ENCODE peak calls at places on chromosomes 11 and 22, in six cellular contexts. Y is endothelial cell of umbilical vein, A is K562, J is A549, Q is HepG2, E is GM12878. G is an unnamed sample.

GRCh38 chr11:77147668-77148321 is 19.7 kb downstream of the MYO7A start:
- DNase-seq in Y (no peak), A (peak), J (no peak), Q (no peak), E (no peak), G (peak)

GRCh38 chr11:2750601-2751522 is 51.1 kb upstream of the KCNQ1OT1 start:
- DNase-seq in Y (no peak), A (no peak), J (no peak), Q (no peak), E (no peak), G (no peak)

GRCh38 chr22:44722611-44723010 is 20.6 kb downstream of the PRR5 start:
- DNase-seq in Y (no peak), A (no peak), J (no peak), Q (no peak), E (no peak), G (no peak)

GRCh38 chr11:112795142-112795815 is 165.9 kb upstream of the NCAM1 start:
- DNase-seq in Y (no peak), A (peak), J (peak), Q (peak), E (no peak), G (peak)

GRCh38 chr11:108551653-108552462 is 41.7 kb downstream of the EXPH5 start:
- DNase-seq in Y (no peak), A (peak), J (no peak), Q (no peak), E (no peak), G (no peak)

GRCh38 chr11:31387379-31387778 is 17.7 kb downstream of the DNAJC24 start:
- DNase-seq in Y (no peak), A (no peak), J (no peak), Q (no peak), E (no peak), G (no peak)

GRCh38 chr11:7555067-7555699 is 41.4 kb downstream of the PPFIBP2 start:
- DNase-seq in Y (no peak), A (no peak), J (no peak), Q (no peak), E (no peak), G (no peak)

GRCh38 chr11:36333897-36334296 is 37.8 kb downstream of the PRR5L start:
- DNase-seq in Y (peak), A (peak), J (peak), Q (no peak), E (no peak), G (peak)

GRCh38 chr11:122100222-122101080 is 15.6 kb downstream of the BLID start:
- DNase-seq in Y (peak), A (no peak), J (no peak), Q (no peak), E (no peak), G (no peak)

GRCh38 chr11:122393209-122393850 is 262.2 kb upstream of the UBASH3B start:
- DNase-seq in Y (no peak), A (no peak), J (no peak), Q (no peak), E (no peak), G (peak)

GRCh38 chr22:22368516-22368915 is 123.9 kb downstream of the VPREB1 start:
- DNase-seq in Y (no peak), A (no peak), J (no peak), Q (no peak), E (no peak), G (no peak)

GRCh38 chr22:46196268-46196667 is 45.9 kb downstream of the PPARA start:
- DNase-seq in Y (no peak), A (no peak), J (no peak), Q (no peak), E (no peak), G (no peak)

GRCh38 chr22:43726296-43726695 is 85.8 kb downstream of the EFCAB6 start:
- DNase-seq in Y (no peak), A (no peak), J (no peak), Q (no peak), E (no peak), G (no peak)

GRCh38 chr11:65651589-65652510 is 10.9 kb downstream of the RELA start:
- DNase-seq in Y (no peak), A (peak), J (no peak), Q (no peak), E (no peak), G (peak)

GRCh38 chr11:37511425-37511933 is 913.4 kb upstream of the RAG2 start:
- DNase-seq in Y (no peak), A (no peak), J (no peak), Q (no peak), E (no peak), G (peak)

GRCh38 chr22:36644333-36644757 is 59.2 kb downstream of the CACNG2 start:
- DNase-seq in Y (peak), A (peak), J (peak), Q (peak), E (no peak), G (peak)

GRCh38 chr22:47112566-47112965 is 350.1 kb downstream of the TBC1D22A start:
- DNase-seq in Y (no peak), A (no peak), J (no peak), Q (no peak), E (no peak), G (no peak)

GRCh38 chr11:12838463-12839120 is 164.4 kb downstream of the TEAD1 start:
- DNase-seq in Y (no peak), A (no peak), J (no peak), Q (no peak), E (no peak), G (no peak)

GRCh38 chr22:48711031-48711431 is 1116.6 kb downstream of the BRD1 start:
- DNase-seq in Y (no peak), A (no peak), J (no peak), Q (no peak), E (no peak), G (no peak)

GRCh38 chr11:70584786-70585545 is 186.6 kb downstream of the CTTN start:
- DNase-seq in Y (no peak), A (no peak), J (no peak), Q (no peak), E (no peak), G (no peak)

GRCh38 chr11:88535266-88535665 is 197.7 kb upstream of the CTSC start:
- DNase-seq in Y (no peak), A (no peak), J (no peak), Q (no peak), E (no peak), G (no peak)

GRCh38 chr22:33866521-33866920 is 53.8 kb downstream of the LARGE1 start:
- DNase-seq in Y (no peak), A (no peak), J (no peak), Q (no peak), E (no peak), G (no peak)

GRCh38 chr11:116925050-116925449 is 87.6 kb upstream of the APOA1 start:
- DNase-seq in Y (no peak), A (no peak), J (no peak), Q (no peak), E (no peak), G (no peak)

GRCh38 chr11:69156218-69156639 is 494 bp downstream of the SMIM38 start:
- DNase-seq in Y (no peak), A (no peak), J (no peak), Q (no peak), E (no peak), G (no peak)

GRCh38 chr11:89381094-89381493 is 110.1 kb downstream of the NOX4 start:
- DNase-seq in Y (peak), A (no peak), J (peak), Q (no peak), E (no peak), G (no peak)

GRCh38 chr11:126410649-126411048 is 55.2 kb downstream of the ST3GAL4 start:
- DNase-seq in Y (no peak), A (no peak), J (no peak), Q (no peak), E (no peak), G (no peak)

GRCh38 chr11:833114-833791 is 501 bp downstream of the CD151 start:
- DNase-seq in Y (peak), A (peak), J (peak), Q (no peak), E (no peak), G (peak)

GRCh38 chr11:35621620-35622019 is 3.4 kb downstream of the FJX1 start:
- DNase-seq in Y (no peak), A (no peak), J (no peak), Q (no peak), E (no peak), G (no peak)

GRCh38 chr22:30325065-30325720 is 1.5 kb downstream of the TBC1D10A start:
- DNase-seq in Y (no peak), A (peak), J (peak), Q (no peak), E (no peak), G (no peak)

GRCh38 chr11:118690553-118691304 is 11.3 kb upstream of the TREH start:
- DNase-seq in Y (no peak), A (no peak), J (no peak), Q (no peak), E (no peak), G (no peak)

GRCh38 chr11:2205214-2205770 is 33.7 kb upstream of the TH start:
- DNase-seq in Y (no peak), A (no peak), J (no peak), Q (no peak), E (no peak), G (no peak)

GRCh38 chr11:108967571-108967970 is 302.7 kb downstream of the DDX10 start:
- DNase-seq in Y (no peak), A (no peak), J (no peak), Q (no peak), E (no peak), G (no peak)

GRCh38 chr11:10809373-10810199 is 860 bp upstream of the EIF4G2 start:
- DNase-seq in Y (peak), A (peak), J (peak), Q (no peak), E (no peak), G (no peak)

GRCh38 chr11:128784059-128784804 is 82.9 kb downstream of the KCNJ1 start:
- DNase-seq in Y (no peak), A (no peak), J (no peak), Q (no peak), E (no peak), G (no peak)

GRCh38 chr11:66335531-66336233 is 552 bp downstream of the RIN1 start:
- DNase-seq in Y (peak), A (no peak), J (no peak), Q (no peak), E (no peak), G (peak)

GRCh38 chr22:39138357-39138997 is 14.0 kb downstream of the CBX7 start:
- DNase-seq in Y (no peak), A (no peak), J (no peak), Q (no peak), E (no peak), G (no peak)

GRCh38 chr11:94020777-94021615 is at the start of gene HEPHL1:
- DNase-seq in Y (no peak), A (no peak), J (no peak), Q (no peak), E (no peak), G (peak)

GRCh38 chr11:2549080-2549479 is 104.3 kb downstream of the KCNQ1 start:
- DNase-seq in Y (no peak), A (no peak), J (no peak), Q (no peak), E (no peak), G (no peak)

GRCh38 chr22:27151407-27151806 is 494.0 kb downstream of the MIAT start:
- DNase-seq in Y (peak), A (no peak), J (peak), Q (no peak), E (no peak), G (no peak)
- TF ChIP-seq CTCF in Y (no peak), A (no peak), J (no peak), Q (no peak), E (no peak), G (no peak)

GRCh38 chr11:64556721-64557250 is 34.2 kb upstream of the SLC22A12 start:
- DNase-seq in Y (no peak), A (no peak), J (no peak), Q (no peak), E (no peak), G (no peak)
- TF ChIP-seq MYC in Y (no peak), A (no peak), J (no peak), Q (no peak), E (no peak), G (no peak)

DNA sequence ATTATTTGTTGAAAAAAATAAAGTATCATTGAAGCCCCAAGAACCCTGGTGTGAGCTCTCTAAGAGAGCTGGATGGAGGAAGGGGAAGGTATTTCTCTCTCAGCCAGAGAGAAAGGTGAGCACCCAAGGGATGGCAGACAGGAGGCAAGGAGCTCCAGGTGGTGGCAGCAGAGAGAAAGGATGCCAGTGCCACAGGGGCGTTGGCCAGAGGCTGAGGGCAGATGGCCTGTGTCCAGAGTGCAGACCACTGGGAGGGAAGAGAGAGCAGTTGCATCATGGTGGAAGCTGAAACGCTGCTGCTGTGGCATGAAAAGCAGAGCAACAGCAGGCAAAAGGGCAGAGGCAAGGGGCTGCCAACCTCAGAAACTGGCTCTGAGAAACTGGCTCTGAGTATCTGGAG is 8.5 kb downstream of the SPON1 start:
- DNase-seq in Y (no peak), A (no peak), J (peak), Q (peak), E (no peak), G (no peak)
- TF ChIP-seq CTCF in Y (no peak), A (no peak), J (peak), Q (peak), E (peak), G (peak)

GRCh38 chr11:23288001-23288783 is 427.9 kb upstream of the CCDC179 start:
- DNase-seq in Y (peak), A (no peak), J (no peak), Q (no peak), E (no peak), G (no peak)
- TF ChIP-seq MYC in Y (no peak), A (no peak), J (no peak), Q (no peak), E (no peak), G (no peak)

GRCh38 chr11:134224710-134225662 is 515 bp downstream of the VPS26B start:
- DNase-seq in Y (peak), A (peak), J (peak), Q (peak), E (no peak), G (peak)
- TF ChIP-seq CTCF in Y (no peak), A (no peak), J (no peak), Q (no peak), E (no peak), G (no peak)

G was measured in NB4.